ENCODE peak calls at places on chromosomes 16 and 17, in seven cellular contexts. Y is heart left ventricle, R is pancreas, H is heart right ventricle, K is esophagus muscularis mucosa, E is right lobe of liver, X is SK-N-SH. V is an unnamed sample.

GRCh38 chr16:31216116-31216469 is 842 bp downstream of the PYDC1 start:
- DNase-seq in R (no peak), K (no peak), E (no peak), H (no peak), X (no peak), Y (no peak), V (no peak)

GRCh38 chr17:76199466-76199865 is 40.8 kb downstream of the RNF157 start:
- DNase-seq in H (no peak), R (no peak), K (no peak), Y (no peak), X (no peak), E (no peak), V (no peak)

GRCh38 chr16:79533292-79533691 is 67.2 kb downstream of the MAF start:
- DNase-seq in X (no peak), E (no peak), K (no peak), Y (no peak), R (no peak), H (no peak), V (no peak)

GRCh38 chr17:45294506-45294905 is 22.3 kb downstream of the MAP3K14 start:
- DNase-seq in K (no peak), Y (peak; percentile 57), H (no peak), X (peak; percentile 73), E (peak; percentile 87), R (no peak), V (peak; percentile 89)

GRCh38 chr16:57349212-57350031 is 9.2 kb upstream of the CCL22 start:
- DNase-seq in Y (no peak), E (no peak), R (no peak), K (peak; percentile 66), X (no peak), H (no peak), V (no peak)

GRCh38 chr17:42797067-42798007 is 1.2 kb downstream of the COA3 start:
- DNase-seq in K (no peak), X (no peak), R (no peak), H (no peak), E (peak; percentile 66), Y (no peak), V (no peak)

GRCh38 chr17:75103601-75104554 is 5.9 kb upstream of the ARMC7 start:
- DNase-seq in R (no peak), K (no peak), H (no peak), E (no peak), X (no peak), Y (no peak), V (no peak)

GRCh38 chr17:30203471-30203981 is 32.0 kb downstream of the SLC6A4 start:
- DNase-seq in Y (no peak), X (peak; percentile 1), R (no peak), H (no peak), K (no peak), E (no peak), V (no peak)

GRCh38 chr17:42679001-42679491 is 2.3 kb upstream of the PLEKHH3 start:
- DNase-seq in Y (no peak), X (no peak), H (no peak), E (no peak), R (peak; percentile 75), K (no peak), V (peak; percentile 24)

GRCh38 chr17:9643611-9644010 is 1.7 kb upstream of the USP43 start:
- DNase-seq in R (no peak), E (no peak), Y (no peak), X (no peak), K (no peak), H (no peak), V (no peak)

GRCh38 chr16:7209598-7209997 is 123.0 kb upstream of the RBFOX1 start:
- DNase-seq in K (no peak), E (no peak), H (no peak), R (no peak), Y (no peak), X (no peak), V (no peak)

GRCh38 chr17:8821446-8822105 is 22.4 kb upstream of the MFSD6L start:
- DNase-seq in R (no peak), K (peak; percentile 62), X (no peak), H (no peak), E (no peak), Y (no peak), V (no peak)

GRCh38 chr16:30382398-30383015 is at the start of gene SEPTIN1:
- DNase-seq in H (no peak), R (no peak), K (no peak), E (no peak), X (no peak), Y (no peak), V (no peak)

GRCh38 chr17:68289936-68290267 is 1.0 kb downstream of the SLC16A6 start:
- DNase-seq in R (no peak), K (no peak), X (no peak), H (no peak), Y (no peak), E (no peak), V (no peak)
- H3K27ac ChIP-seq in R (no peak overlapping the region), K (no peak overlapping the region), X (no peak overlapping the region), H (no peak overlapping the region), Y (no peak overlapping the region), E (peak overlapping the region; percentile 60), V (no peak overlapping the region)

GRCh38 chr17:3964203-3965122 is at the start of gene ATP2A3:
- DNase-seq in H (peak; percentile 57), K (no peak), Y (peak; percentile 35), E (no peak), X (peak; percentile 72), R (peak; percentile 84), V (no peak)
- H3K27me3 ChIP-seq in H (peaks cover 24% of the 10 kb centered on the region), K (peaks cover 4% of the 10 kb centered on the region), Y (peaks cover 11% of the 10 kb centered on the region), E (no peaks in the 10 kb centered on the region), X (peaks cover 26% of the 10 kb centered on the region), R (no peaks in the 10 kb centered on the region), V (no peaks in the 10 kb centered on the region)

GRCh38 chr17:66466933-66467367 is 164.5 kb downstream of the PRKCA start:
- DNase-seq in Y (no peak), R (no peak), K (no peak), E (no peak), X (no peak), H (no peak), V (no peak)
- H3K4me1 ChIP-seq in Y (no peaks in the 10 kb centered on the region), R (peaks cover 4% of the 10 kb centered on the region), K (peaks cover 24% of the 10 kb centered on the region), E (peaks cover 13% of the 10 kb centered on the region), X (peaks cover 69% of the 10 kb centered on the region), H (peaks cover 28% of the 10 kb centered on the region), V (no peaks in the 10 kb centered on the region)

GRCh38 chr16:67546761-67547422 is 15.4 kb upstream of the CTCF start:
- DNase-seq in Y (peak; percentile 75), X (peak; percentile 91), H (peak; percentile 81), K (peak; percentile 93), E (peak; percentile 91), R (peak; percentile 91), V (peak; percentile 64)

GRCh38 chr16:67549936-67550335 is 12.4 kb upstream of the CTCF start:
- DNase-seq in Y (no peak), R (peak; percentile 3), X (no peak), K (no peak), E (no peak), H (no peak), V (no peak)

GRCh38 chr16:67547423-67548264 is 14.7 kb upstream of the CTCF start:
- DNase-seq in X (no peak), E (no peak), H (no peak), K (peak; percentile 86), Y (no peak), R (peak; percentile 52), V (no peak)

GRCh38 chr16:67549240-67549639 is 13.1 kb upstream of the CTCF start:
- DNase-seq in Y (no peak), X (no peak), R (peak; percentile 15), E (no peak), H (no peak), K (no peak), V (no peak)

DNA sequence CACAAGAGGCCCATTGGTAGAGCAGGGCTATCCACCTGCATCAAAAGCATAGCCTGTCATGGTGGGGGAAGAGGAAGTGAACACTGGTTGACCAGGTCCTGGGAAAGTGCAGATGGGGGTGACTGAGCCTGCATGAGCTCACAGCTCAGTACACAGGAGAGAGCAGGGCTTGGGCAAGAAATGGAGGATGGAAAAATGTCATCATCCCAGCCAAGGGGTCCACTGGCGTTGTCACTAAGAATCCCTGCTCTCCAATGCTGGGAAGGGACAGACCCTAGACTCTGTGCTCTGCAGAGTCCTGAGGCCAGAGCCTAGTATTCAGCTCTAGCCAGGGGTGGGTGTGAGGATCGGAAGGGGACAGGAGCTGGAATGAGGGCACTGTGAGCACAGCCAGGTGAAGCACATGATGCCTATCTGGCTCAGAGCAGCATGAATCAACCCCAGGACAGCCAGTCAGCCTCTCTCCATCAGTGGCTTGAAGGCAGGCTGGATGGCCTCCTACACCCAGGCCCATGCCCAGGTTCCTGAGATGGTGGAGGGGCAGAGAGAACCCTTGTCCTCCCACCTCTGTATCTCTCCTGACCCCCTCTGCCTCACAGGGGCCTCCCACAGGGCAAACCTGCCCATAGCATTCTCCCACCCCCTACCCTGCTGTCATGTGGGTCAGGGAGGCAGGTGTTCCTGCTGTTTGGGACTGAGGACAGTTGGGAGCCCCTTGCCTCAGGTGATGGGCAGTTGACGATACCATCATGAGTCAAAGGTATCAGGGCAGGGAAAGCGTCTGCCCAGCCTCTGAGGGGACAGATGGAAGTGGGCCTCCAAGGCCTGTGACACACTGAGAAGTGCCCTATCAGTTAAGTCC is 13.8 kb upstream of the CTCF start:
- DNase-seq in Y (no peak), H (no peak), E (no peak), R (peak; percentile 35), K (peak; percentile 81), X (no peak), V (no peak)
- H3K27ac ChIP-seq in Y (no peak overlapping the region), H (no peak overlapping the region), E (no peak overlapping the region), R (no peak overlapping the region), K (peak overlapping the region; percentile 60), X (no peak overlapping the region), V (no peak overlapping the region)

DNA sequence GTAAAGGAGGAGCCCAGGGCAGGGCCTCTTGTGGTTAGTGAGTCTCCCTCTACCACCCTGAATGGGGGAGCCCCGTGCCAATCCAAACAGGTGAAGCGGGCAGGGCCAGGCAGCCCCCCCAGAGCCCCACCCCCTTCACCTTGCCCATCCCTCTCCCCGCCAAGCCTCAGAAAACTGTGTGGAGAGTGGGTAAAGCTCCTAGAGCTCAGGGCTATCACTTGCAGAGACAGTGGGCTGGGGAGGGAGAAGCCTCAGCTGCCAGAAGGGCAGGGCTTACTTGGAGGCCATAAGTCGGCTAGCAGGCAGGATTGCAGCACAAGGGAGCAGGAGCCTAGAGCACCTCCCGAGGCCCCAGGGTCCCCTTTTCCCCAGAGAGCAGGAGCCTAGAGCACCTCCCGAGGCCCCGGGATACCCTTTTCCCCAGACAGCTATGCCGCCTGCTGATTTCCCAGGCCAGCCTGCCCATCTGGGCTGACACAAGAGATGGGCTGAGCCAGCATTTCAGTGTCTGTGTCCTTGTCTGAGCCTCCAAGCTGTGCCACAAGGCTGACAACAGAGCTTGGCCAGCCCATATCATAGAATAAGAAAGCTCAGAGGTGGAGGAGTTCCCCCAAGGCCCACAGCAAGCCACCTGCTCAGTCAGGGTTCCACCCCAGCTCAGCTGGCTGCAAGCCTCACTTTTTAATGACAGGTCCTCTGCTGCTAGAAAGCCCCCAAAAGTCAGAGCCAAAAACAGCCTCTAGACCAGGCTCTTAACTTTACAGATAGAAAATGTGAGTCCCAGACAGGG is 6.8 kb upstream of the KRT14 start:
- DNase-seq in X (no peak), K (no peak), Y (no peak), E (no peak), H (no peak), R (no peak), V (no peak)
- H3K27me3 ChIP-seq in X (peaks cover 40% of the 10 kb centered on the region), K (no peaks in the 10 kb centered on the region), Y (peaks cover 7% of the 10 kb centered on the region), E (no peaks in the 10 kb centered on the region), H (peaks cover 13% of the 10 kb centered on the region), R (no peaks in the 10 kb centered on the region), V (no peaks in the 10 kb centered on the region)

GRCh38 chr16:4087990-4088577 is 28.2 kb downstream of the ADCY9 start:
- DNase-seq in X (no peak), R (no peak), Y (no peak), E (no peak), H (no peak), K (no peak), V (no peak)
- H3K4me1 ChIP-seq in X (peaks cover 4% of the 10 kb centered on the region), R (peaks cover 17% of the 10 kb centered on the region), Y (peaks cover 5% of the 10 kb centered on the region), E (peaks cover 47% of the 10 kb centered on the region), H (peaks cover 56% of the 10 kb centered on the region), K (peaks cover 15% of the 10 kb centered on the region), V (no peaks in the 10 kb centered on the region)